ENCODE peak calls at places on chromosomes 6 and 20, in ten cellular contexts. J is NCI-H1930; L is astrocyte of the spinal cord; P is lung; U is endothelial cell of umbilical vein; W is stimulated activated CD4-positive, alpha-beta T cell treated with anti-CD3 and anti-CD28 coated beads, Interleukin-1b, Interleukin-23, amount 100 ng/mL, for 48 hours; G is Calu3; A is posterior cingulate gyrus; X is fibroblast of the aortic adventitia; E is occipital lobe. R is an unnamed sample.

GRCh38 chr6:127515234-127515793 is 3.8 kb downstream of the MTCL3 start:
- DNase-seq in J (no peak), L (no peak), P (no peak), U (no peak), W (peak; percentile 9), G (no peak), A (no peak), X (peak; percentile 14), E (peak; percentile 59), R (no peak)

GRCh38 chr6:8539446-8539845 is 104.1 kb upstream of the SLC35B3 start:
- DNase-seq in J (no peak), L (peak; percentile 25), P (no peak), U (no peak), W (no peak), G (no peak), A (no peak), X (peak; percentile 3), E (no peak), R (peak; percentile 5)

GRCh38 chr20:44115181-44115580 is 71.8 kb downstream of the JPH2 start:
- DNase-seq in J (no peak), L (no peak), P (no peak), U (no peak), W (no peak), G (no peak), A (no peak), X (no peak), E (no peak), R (no peak)

GRCh38 chr20:18585134-18585533 is 2.7 kb upstream of the DTD1 start:
- DNase-seq in J (no peak), L (peak; percentile 55), P (no peak), U (no peak), W (no peak), G (no peak), A (no peak), X (peak; percentile 88), E (no peak), R (no peak)

GRCh38 chr6:109411034-109411433 is 28.8 kb upstream of the CD164 start:
- DNase-seq in J (no peak), L (no peak), P (no peak), U (no peak), W (no peak), G (no peak), A (no peak), X (no peak), E (no peak), R (no peak)

GRCh38 chr6:133991096-133991593 is 38.1 kb downstream of the TBPL1 start:
- DNase-seq in J (no peak), L (peak; percentile 94), P (no peak), U (peak; percentile 80), W (no peak), G (no peak), A (no peak), X (peak; percentile 83), E (no peak), R (peak; percentile 73)

GRCh38 chr6:57013501-57013900 is 33.0 kb upstream of the KIAA1586 start:
- DNase-seq in J (no peak), L (peak; percentile 62), P (no peak), U (no peak), W (no peak), G (no peak), A (no peak), X (peak; percentile 77), E (no peak), R (no peak)

GRCh38 chr6:84137989-84138575 is 89.4 kb downstream of the CEP162 start:
- DNase-seq in J (no peak), L (peak; percentile 65), P (no peak), U (peak; percentile 76), W (no peak), G (no peak), A (no peak), X (no peak), E (no peak), R (peak; percentile 86)

GRCh38 chr20:10832146-10832545 is 158.3 kb upstream of the JAG1 start:
- DNase-seq in J (no peak), L (no peak), P (no peak), U (no peak), W (no peak), G (no peak), A (no peak), X (no peak), E (no peak), R (no peak)

GRCh38 chr6:79670789-79671188 is 39.7 kb downstream of the SH3BGRL2 start:
- DNase-seq in J (no peak), L (no peak), P (no peak), U (no peak), W (no peak), G (no peak), A (no peak), X (no peak), E (no peak), R (no peak)

GRCh38 chr6:2434116-2434515 is 188.7 kb upstream of the GMDS start:
- DNase-seq in J (no peak), L (no peak), P (no peak), U (no peak), W (no peak), G (peak; percentile 78), A (no peak), X (no peak), E (no peak), R (no peak)

GRCh38 chr6:137155830-137156229 is 17.6 kb downstream of the IL22RA2 start:
- DNase-seq in J (no peak), L (peak; percentile 62), P (no peak), U (no peak), W (peak; percentile 48), G (no peak), A (no peak), X (no peak), E (no peak), R (no peak)

R was measured in dermis microvascular lymphatic vessel endothelial cell.